ENCODE peak calls at places on chromosomes 16 and 17, in seven cellular contexts. One of them, this sample, is unnamed.

GRCh38 chr17:77742579-77742978 is 215.9 kb upstream of the TNRC6C start:
- DNase-seq in CD4-positive, alpha-beta memory T cell: no peak
- DNase-seq in thoracic aorta: no peak
- DNase-seq in AG08396: no peak
- DNase-seq in uterus: no peak
- DNase-seq in stimulated activated CD4-positive, alpha-beta T cell treated with anti-CD3 and anti-CD28 coated beads, TNF-alpha, amount 100 ng/mL, for 24 hours: no peak
- DNase-seq in NCI-H1092 treated with DMSO at 0.1 percent for 48 hours: no peak
- DNase-seq in this sample: peak

GRCh38 chr17:52158450-52159042 is at the start of gene CA10:
- DNase-seq in uterus: no peak
- DNase-seq in AG08396: no peak
- DNase-seq in stimulated activated CD4-positive, alpha-beta T cell treated with anti-CD3 and anti-CD28 coated beads, TNF-alpha, amount 100 ng/mL, for 24 hours: no peak
- DNase-seq in thoracic aorta: no peak
- DNase-seq in NCI-H1092 treated with DMSO at 0.1 percent for 48 hours: peak
- DNase-seq in CD4-positive, alpha-beta memory T cell: no peak
- DNase-seq in this sample: no peak

GRCh38 chr17:28282596-28282995 is 36.4 kb upstream of the TMEM97 start:
- DNase-seq in AG08396: no peak
- DNase-seq in stimulated activated CD4-positive, alpha-beta T cell treated with anti-CD3 and anti-CD28 coated beads, TNF-alpha, amount 100 ng/mL, for 24 hours: no peak
- DNase-seq in NCI-H1092 treated with DMSO at 0.1 percent for 48 hours: no peak
- DNase-seq in CD4-positive, alpha-beta memory T cell: no peak
- DNase-seq in thoracic aorta: no peak
- DNase-seq in uterus: no peak
- DNase-seq in this sample: peak

GRCh38 chr17:64148699-64149098 is 18.8 kb upstream of the ERN1 start:
- DNase-seq in CD4-positive, alpha-beta memory T cell: no peak
- DNase-seq in AG08396: no peak
- DNase-seq in NCI-H1092 treated with DMSO at 0.1 percent for 48 hours: no peak
- DNase-seq in uterus: no peak
- DNase-seq in thoracic aorta: no peak
- DNase-seq in stimulated activated CD4-positive, alpha-beta T cell treated with anti-CD3 and anti-CD28 coated beads, TNF-alpha, amount 100 ng/mL, for 24 hours: no peak
- DNase-seq in this sample: peak

GRCh38 chr17:58315281-58315711 is 13.3 kb downstream of the TSPOAP1 start:
- DNase-seq in thoracic aorta: no peak
- DNase-seq in AG08396: no peak
- DNase-seq in CD4-positive, alpha-beta memory T cell: no peak
- DNase-seq in stimulated activated CD4-positive, alpha-beta T cell treated with anti-CD3 and anti-CD28 coated beads, TNF-alpha, amount 100 ng/mL, for 24 hours: no peak
- DNase-seq in uterus: peak
- DNase-seq in NCI-H1092 treated with DMSO at 0.1 percent for 48 hours: no peak
- DNase-seq in this sample: no peak

GRCh38 chr16:4507588-4508345 is 30.8 kb downstream of the CDIP1 start:
- DNase-seq in uterus: no peak
- DNase-seq in AG08396: no peak
- DNase-seq in NCI-H1092 treated with DMSO at 0.1 percent for 48 hours: no peak
- DNase-seq in CD4-positive, alpha-beta memory T cell: no peak
- DNase-seq in stimulated activated CD4-positive, alpha-beta T cell treated with anti-CD3 and anti-CD28 coated beads, TNF-alpha, amount 100 ng/mL, for 24 hours: no peak
- DNase-seq in thoracic aorta: no peak
- DNase-seq in this sample: no peak

GRCh38 chr17:7323731-7324437 is 5.3 kb downstream of the NEURL4 start:
- DNase-seq in stimulated activated CD4-positive, alpha-beta T cell treated with anti-CD3 and anti-CD28 coated beads, TNF-alpha, amount 100 ng/mL, for 24 hours: no peak
- DNase-seq in AG08396: peak
- DNase-seq in NCI-H1092 treated with DMSO at 0.1 percent for 48 hours: no peak
- DNase-seq in CD4-positive, alpha-beta memory T cell: peak
- DNase-seq in thoracic aorta: no peak
- DNase-seq in uterus: no peak
- DNase-seq in this sample: no peak

GRCh38 chr17:76547183-76547641 is 7.4 kb downstream of the PRCD start:
- DNase-seq in NCI-H1092 treated with DMSO at 0.1 percent for 48 hours: peak
- DNase-seq in CD4-positive, alpha-beta memory T cell: peak
- DNase-seq in AG08396: peak
- DNase-seq in thoracic aorta: no peak
- DNase-seq in uterus: peak
- DNase-seq in stimulated activated CD4-positive, alpha-beta T cell treated with anti-CD3 and anti-CD28 coated beads, TNF-alpha, amount 100 ng/mL, for 24 hours: no peak
- DNase-seq in this sample: no peak

GRCh38 chr16:79597277-79597676 is 3.3 kb downstream of the MAF start:
- DNase-seq in NCI-H1092 treated with DMSO at 0.1 percent for 48 hours: no peak
- DNase-seq in stimulated activated CD4-positive, alpha-beta T cell treated with anti-CD3 and anti-CD28 coated beads, TNF-alpha, amount 100 ng/mL, for 24 hours: no peak
- DNase-seq in AG08396: no peak
- DNase-seq in thoracic aorta: no peak
- DNase-seq in uterus: no peak
- DNase-seq in CD4-positive, alpha-beta memory T cell: no peak
- DNase-seq in this sample: no peak

GRCh38 chr16:70788668-70789161 is 12.2 kb downstream of the VAC14 start:
- DNase-seq in stimulated activated CD4-positive, alpha-beta T cell treated with anti-CD3 and anti-CD28 coated beads, TNF-alpha, amount 100 ng/mL, for 24 hours: no peak
- DNase-seq in NCI-H1092 treated with DMSO at 0.1 percent for 48 hours: no peak
- DNase-seq in CD4-positive, alpha-beta memory T cell: no peak
- DNase-seq in AG08396: peak
- DNase-seq in uterus: no peak
- DNase-seq in thoracic aorta: no peak
- DNase-seq in this sample: no peak

GRCh38 chr16:14202697-14203096 is 131.6 kb downstream of the MRTFB start:
- DNase-seq in AG08396: no peak
- DNase-seq in CD4-positive, alpha-beta memory T cell: no peak
- DNase-seq in uterus: no peak
- DNase-seq in stimulated activated CD4-positive, alpha-beta T cell treated with anti-CD3 and anti-CD28 coated beads, TNF-alpha, amount 100 ng/mL, for 24 hours: no peak
- DNase-seq in thoracic aorta: no peak
- DNase-seq in NCI-H1092 treated with DMSO at 0.1 percent for 48 hours: peak
- DNase-seq in this sample: peak

GRCh38 chr16:4240624-4241023 is 1.3 kb downstream of the SRL start:
- DNase-seq in AG08396: no peak
- DNase-seq in thoracic aorta: no peak
- DNase-seq in stimulated activated CD4-positive, alpha-beta T cell treated with anti-CD3 and anti-CD28 coated beads, TNF-alpha, amount 100 ng/mL, for 24 hours: no peak
- DNase-seq in uterus: no peak
- DNase-seq in CD4-positive, alpha-beta memory T cell: no peak
- DNase-seq in NCI-H1092 treated with DMSO at 0.1 percent for 48 hours: peak
- DNase-seq in this sample: no peak

GRCh38 chr16:7246578-7246977 is 86.1 kb upstream of the RBFOX1 start:
- DNase-seq in stimulated activated CD4-positive, alpha-beta T cell treated with anti-CD3 and anti-CD28 coated beads, TNF-alpha, amount 100 ng/mL, for 24 hours: no peak
- DNase-seq in uterus: no peak
- DNase-seq in NCI-H1092 treated with DMSO at 0.1 percent for 48 hours: no peak
- DNase-seq in thoracic aorta: no peak
- DNase-seq in AG08396: no peak
- DNase-seq in CD4-positive, alpha-beta memory T cell: no peak
- DNase-seq in this sample: no peak

GRCh38 chr17:6460531-6461161 is 16.4 kb downstream of the PIMREG start:
- DNase-seq in stimulated activated CD4-positive, alpha-beta T cell treated with anti-CD3 and anti-CD28 coated beads, TNF-alpha, amount 100 ng/mL, for 24 hours: no peak
- DNase-seq in CD4-positive, alpha-beta memory T cell: no peak
- DNase-seq in uterus: no peak
- DNase-seq in NCI-H1092 treated with DMSO at 0.1 percent for 48 hours: no peak
- DNase-seq in AG08396: no peak
- DNase-seq in thoracic aorta: no peak
- DNase-seq in this sample: no peak

GRCh38 chr17:78684026-78684425 is 98.0 kb downstream of the CYTH1 start:
- DNase-seq in thoracic aorta: no peak
- DNase-seq in stimulated activated CD4-positive, alpha-beta T cell treated with anti-CD3 and anti-CD28 coated beads, TNF-alpha, amount 100 ng/mL, for 24 hours: no peak
- DNase-seq in AG08396: no peak
- DNase-seq in CD4-positive, alpha-beta memory T cell: no peak
- DNase-seq in NCI-H1092 treated with DMSO at 0.1 percent for 48 hours: peak
- DNase-seq in uterus: no peak
- DNase-seq in this sample: no peak

GRCh38 chr17:32903774-32904673 is 23.9 kb upstream of the TMEM98 start:
- DNase-seq in uterus: no peak
- DNase-seq in NCI-H1092 treated with DMSO at 0.1 percent for 48 hours: no peak
- DNase-seq in AG08396: no peak
- DNase-seq in CD4-positive, alpha-beta memory T cell: no peak
- DNase-seq in thoracic aorta: no peak
- DNase-seq in stimulated activated CD4-positive, alpha-beta T cell treated with anti-CD3 and anti-CD28 coated beads, TNF-alpha, amount 100 ng/mL, for 24 hours: no peak
- DNase-seq in this sample: no peak

GRCh38 chr17:73938706-73939105 is 264.8 kb upstream of the RPL38 start:
- DNase-seq in thoracic aorta: no peak
- DNase-seq in NCI-H1092 treated with DMSO at 0.1 percent for 48 hours: no peak
- DNase-seq in uterus: no peak
- DNase-seq in CD4-positive, alpha-beta memory T cell: no peak
- DNase-seq in AG08396: no peak
- DNase-seq in stimulated activated CD4-positive, alpha-beta T cell treated with anti-CD3 and anti-CD28 coated beads, TNF-alpha, amount 100 ng/mL, for 24 hours: no peak
- DNase-seq in this sample: no peak

GRCh38 chr17:55168970-55169687 is 95.6 kb upstream of the HLF start:
- DNase-seq in stimulated activated CD4-positive, alpha-beta T cell treated with anti-CD3 and anti-CD28 coated beads, TNF-alpha, amount 100 ng/mL, for 24 hours: no peak
- DNase-seq in CD4-positive, alpha-beta memory T cell: no peak
- DNase-seq in thoracic aorta: no peak
- DNase-seq in uterus: no peak
- DNase-seq in AG08396: no peak
- DNase-seq in NCI-H1092 treated with DMSO at 0.1 percent for 48 hours: peak
- DNase-seq in this sample: no peak